ENCODE peak calls at places on chromosomes 16 and 17, in six cellular contexts. One of them, this sample, is unnamed.

GRCh38 chr17:9346296-9346926 is 229.2 kb downstream of the STX8 start:
- DNase-seq in AG04449: no peak
- DNase-seq in lung: no peak
- DNase-seq in heart right ventricle: no peak
- DNase-seq in fibroblast of the aortic adventitia: no peak
- DNase-seq in GM12878: no peak
- DNase-seq in this sample: no peak

GRCh38 chr16:27806388-27806787 is 256.4 kb downstream of the KATNIP start:
- DNase-seq in AG04449: no peak
- DNase-seq in heart right ventricle: no peak
- DNase-seq in fibroblast of the aortic adventitia: no peak
- DNase-seq in GM12878: no peak
- DNase-seq in lung: no peak
- DNase-seq in this sample: no peak

GRCh38 chr17:51817955-51818354 is 340.6 kb downstream of the CA10 start:
- DNase-seq in GM12878: no peak
- DNase-seq in AG04449: no peak
- DNase-seq in fibroblast of the aortic adventitia: no peak
- DNase-seq in lung: no peak
- DNase-seq in heart right ventricle: no peak
- DNase-seq in this sample: no peak

GRCh38 chr17:51914613-51915012 is 243.9 kb downstream of the CA10 start:
- DNase-seq in fibroblast of the aortic adventitia: no peak
- DNase-seq in AG04449: no peak
- DNase-seq in lung: no peak
- DNase-seq in heart right ventricle: no peak
- DNase-seq in GM12878: no peak
- DNase-seq in this sample: no peak

GRCh38 chr17:34178047-34178446 is 77.0 kb upstream of the CCL2 start:
- DNase-seq in heart right ventricle: no peak
- DNase-seq in fibroblast of the aortic adventitia: no peak
- DNase-seq in AG04449: no peak
- DNase-seq in GM12878: no peak
- DNase-seq in lung: no peak
- DNase-seq in this sample: no peak

GRCh38 chr17:46841561-46842379 is 9.6 kb upstream of the WNT9B start:
- DNase-seq in fibroblast of the aortic adventitia: no peak
- DNase-seq in AG04449: no peak
- DNase-seq in lung: no peak
- DNase-seq in GM12878: no peak
- DNase-seq in heart right ventricle: no peak
- DNase-seq in this sample: no peak

GRCh38 chr17:63433746-63434591 is 12.1 kb downstream of the CYB561 start:
- DNase-seq in AG04449: peak
- DNase-seq in heart right ventricle: peak
- DNase-seq in lung: peak
- DNase-seq in fibroblast of the aortic adventitia: peak
- DNase-seq in GM12878: no peak
- DNase-seq in this sample: no peak

GRCh38 chr17:48062273-48062672 is 14.1 kb downstream of the NFE2L1 start:
- DNase-seq in heart right ventricle: no peak
- DNase-seq in lung: no peak
- DNase-seq in fibroblast of the aortic adventitia: no peak
- DNase-seq in AG04449: no peak
- DNase-seq in GM12878: no peak
- DNase-seq in this sample: no peak

GRCh38 chr16:84603115-84603816 is 14.6 kb downstream of the COTL1 start:
- DNase-seq in heart right ventricle: peak
- DNase-seq in lung: peak
- DNase-seq in GM12878: no peak
- DNase-seq in AG04449: peak
- DNase-seq in fibroblast of the aortic adventitia: peak
- DNase-seq in this sample: peak

GRCh38 chr17:73759324-73760185 is 115.3 kb upstream of the SDK2 start:
- DNase-seq in fibroblast of the aortic adventitia: no peak
- DNase-seq in AG04449: no peak
- DNase-seq in GM12878: no peak
- DNase-seq in heart right ventricle: no peak
- DNase-seq in lung: no peak
- DNase-seq in this sample: no peak

GRCh38 chr17:76262732-76263344 is 2.3 kb upstream of the UBALD2 start:
- DNase-seq in fibroblast of the aortic adventitia: no peak
- DNase-seq in lung: no peak
- DNase-seq in heart right ventricle: no peak
- DNase-seq in GM12878: no peak
- DNase-seq in AG04449: no peak
- DNase-seq in this sample: no peak

GRCh38 chr17:63681530-63681929 is 18.4 kb downstream of the LIMD2 start:
- DNase-seq in AG04449: no peak
- DNase-seq in GM12878: no peak
- DNase-seq in lung: no peak
- DNase-seq in fibroblast of the aortic adventitia: no peak
- DNase-seq in heart right ventricle: no peak
- DNase-seq in this sample: no peak

GRCh38 chr17:54899201-54899600 is 1.5 kb upstream of the TOM1L1 start:
- DNase-seq in heart right ventricle: no peak
- DNase-seq in GM12878: no peak
- DNase-seq in AG04449: no peak
- DNase-seq in fibroblast of the aortic adventitia: no peak
- DNase-seq in lung: no peak
- DNase-seq in this sample: no peak

GRCh38 chr16:22123146-22123545 is 30.8 kb downstream of the VWA3A start:
- DNase-seq in fibroblast of the aortic adventitia: no peak
- DNase-seq in AG04449: no peak
- DNase-seq in lung: no peak
- DNase-seq in heart right ventricle: no peak
- DNase-seq in GM12878: no peak
- DNase-seq in this sample: no peak

GRCh38 chr16:85858984-85859817 is 39.8 kb upstream of the IRF8 start:
- DNase-seq in heart right ventricle: no peak
- DNase-seq in lung: no peak
- DNase-seq in AG04449: no peak
- DNase-seq in GM12878: no peak
- DNase-seq in fibroblast of the aortic adventitia: no peak
- DNase-seq in this sample: no peak

GRCh38 chr16:1960665-1961630 is 1.6 kb downstream of the NDUFB10 start:
- DNase-seq in fibroblast of the aortic adventitia: peak
- DNase-seq in AG04449: no peak
- DNase-seq in GM12878: no peak
- DNase-seq in lung: no peak
- DNase-seq in heart right ventricle: no peak
- DNase-seq in this sample: no peak

GRCh38 chr17:79861371-79862216 is 22.4 kb upstream of the CBX4 start:
- DNase-seq in AG04449: no peak
- DNase-seq in fibroblast of the aortic adventitia: peak
- DNase-seq in lung: no peak
- DNase-seq in GM12878: no peak
- DNase-seq in heart right ventricle: no peak
- DNase-seq in this sample: no peak

GRCh38 chr16:24208710-24209109 is 47.4 kb upstream of the CACNG3 start:
- DNase-seq in fibroblast of the aortic adventitia: no peak
- DNase-seq in heart right ventricle: no peak
- DNase-seq in AG04449: no peak
- DNase-seq in lung: no peak
- DNase-seq in GM12878: no peak
- DNase-seq in this sample: no peak

GRCh38 chr16:88538366-88539060 is 31.7 kb upstream of the ZC3H18 start:
- DNase-seq in AG04449: no peak
- DNase-seq in GM12878: no peak
- DNase-seq in heart right ventricle: no peak
- DNase-seq in lung: no peak
- DNase-seq in fibroblast of the aortic adventitia: no peak
- DNase-seq in this sample: no peak

GRCh38 chr17:73091770-73092517 is 544 bp downstream of the SLC39A11 start:
- DNase-seq in fibroblast of the aortic adventitia: peak
- DNase-seq in GM12878: no peak
- DNase-seq in lung: no peak
- DNase-seq in heart right ventricle: peak
- DNase-seq in AG04449: no peak
- DNase-seq in this sample: no peak

GRCh38 chr17:82935944-82936767 is 96.3 kb upstream of the ZNF750 start:
- DNase-seq in GM12878: no peak
- DNase-seq in heart right ventricle: no peak
- DNase-seq in fibroblast of the aortic adventitia: no peak
- DNase-seq in AG04449: no peak
- DNase-seq in lung: no peak
- DNase-seq in this sample: no peak

GRCh38 chr16:12685806-12686205 is 117.9 kb downstream of the CPPED1 start:
- DNase-seq in AG04449: no peak
- DNase-seq in GM12878: no peak
- DNase-seq in heart right ventricle: no peak
- DNase-seq in fibroblast of the aortic adventitia: no peak
- DNase-seq in lung: no peak
- DNase-seq in this sample: no peak

GRCh38 chr17:80494547-80494946 is 18.1 kb upstream of the NPTX1 start:
- DNase-seq in heart right ventricle: no peak
- DNase-seq in fibroblast of the aortic adventitia: no peak
- DNase-seq in AG04449: no peak
- DNase-seq in GM12878: no peak
- DNase-seq in lung: no peak
- DNase-seq in this sample: no peak

GRCh38 chr17:8946476-8946875 is 19.0 kb downstream of the PIK3R5 start:
- DNase-seq in heart right ventricle: no peak
- DNase-seq in GM12878: no peak
- DNase-seq in lung: no peak
- DNase-seq in fibroblast of the aortic adventitia: no peak
- DNase-seq in AG04449: no peak
- DNase-seq in this sample: no peak

GRCh38 chr16:23504076-23504452 is 6.2 kb downstream of the GGA2 start:
- DNase-seq in lung: peak
- DNase-seq in heart right ventricle: no peak
- DNase-seq in fibroblast of the aortic adventitia: peak
- DNase-seq in AG04449: no peak
- DNase-seq in GM12878: no peak
- DNase-seq in this sample: peak

GRCh38 chr17:5825717-5826330 is 241.5 kb upstream of the NLRP1 start:
- DNase-seq in AG04449: no peak
- DNase-seq in lung: no peak
- DNase-seq in fibroblast of the aortic adventitia: no peak
- DNase-seq in GM12878: no peak
- DNase-seq in heart right ventricle: no peak
- DNase-seq in this sample: no peak

GRCh38 chr16:63933841-63934240 is 1188.0 kb downstream of the CDH11 start:
- DNase-seq in heart right ventricle: no peak
- DNase-seq in fibroblast of the aortic adventitia: no peak
- DNase-seq in lung: no peak
- DNase-seq in GM12878: no peak
- DNase-seq in AG04449: no peak
- DNase-seq in this sample: no peak

GRCh38 chr17:74972973-74973328 is 392 bp upstream of the HID1 start:
- DNase-seq in GM12878: no peak
- DNase-seq in lung: no peak
- DNase-seq in AG04449: no peak
- DNase-seq in fibroblast of the aortic adventitia: no peak
- DNase-seq in heart right ventricle: no peak
- DNase-seq in this sample: no peak
- H3K4me3 ChIP-seq in GM12878: no peak
- H3K4me3 ChIP-seq in lung: peak
- H3K4me3 ChIP-seq in AG04449: peak
- H3K4me3 ChIP-seq in fibroblast of the aortic adventitia: peak
- H3K4me3 ChIP-seq in heart right ventricle: peak
- H3K4me3 ChIP-seq in this sample: peak

GRCh38 chr16:50265260-50265659 is 1.1 kb upstream of the ADCY7 start:
- DNase-seq in heart right ventricle: no peak
- DNase-seq in GM12878: no peak
- DNase-seq in AG04449: no peak
- DNase-seq in fibroblast of the aortic adventitia: no peak
- DNase-seq in lung: no peak
- DNase-seq in this sample: no peak
- TF ChIP-seq CTCF in heart right ventricle: no peak
- TF ChIP-seq CTCF in GM12878: peak
- TF ChIP-seq CTCF in AG04449: no peak
- TF ChIP-seq CTCF in fibroblast of the aortic adventitia: peak
- TF ChIP-seq CTCF in lung: no peak
- TF ChIP-seq CTCF in this sample: peak

GRCh38 chr17:17495448-17496188 is 577 bp downstream of the RASD1 start:
- DNase-seq in lung: peak
- DNase-seq in AG04449: no peak
- DNase-seq in GM12878: no peak
- DNase-seq in fibroblast of the aortic adventitia: peak
- DNase-seq in heart right ventricle: peak
- DNase-seq in this sample: no peak
- H3K4me3 ChIP-seq in lung: peak
- H3K4me3 ChIP-seq in AG04449: peak
- H3K4me3 ChIP-seq in GM12878: peak
- H3K4me3 ChIP-seq in fibroblast of the aortic adventitia: peak
- H3K4me3 ChIP-seq in heart right ventricle: peak
- H3K4me3 ChIP-seq in this sample: peak

DNA sequence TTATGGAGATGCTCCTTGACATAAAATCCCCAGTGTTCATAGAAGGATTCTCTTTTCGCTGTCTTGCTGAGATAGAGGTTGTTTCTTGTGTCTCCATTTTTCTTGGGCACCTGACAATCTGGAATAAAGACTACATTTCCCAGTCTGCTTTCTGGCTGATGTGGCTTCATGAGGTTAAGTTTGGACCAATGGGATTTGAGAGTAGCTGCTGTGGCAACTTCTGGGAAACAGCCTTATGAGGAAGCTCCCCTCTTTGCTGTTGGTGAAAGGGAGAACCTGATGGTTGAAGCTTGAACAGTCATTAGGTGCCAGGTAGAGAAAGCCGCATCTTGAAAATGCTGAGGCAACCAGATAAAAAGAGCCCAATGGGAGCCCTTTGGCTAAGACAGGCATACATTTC is 24.4 kb downstream of the HS3ST4 start:
- DNase-seq in heart right ventricle: no peak
- DNase-seq in fibroblast of the aortic adventitia: no peak
- DNase-seq in AG04449: no peak
- DNase-seq in lung: no peak
- DNase-seq in GM12878: no peak
- DNase-seq in this sample: no peak
- TF ChIP-seq CTCF in heart right ventricle: no peak
- TF ChIP-seq CTCF in fibroblast of the aortic adventitia: no peak
- TF ChIP-seq CTCF in AG04449: no peak
- TF ChIP-seq CTCF in lung: no peak
- TF ChIP-seq CTCF in GM12878: no peak
- TF ChIP-seq CTCF in this sample: no peak

DNA sequence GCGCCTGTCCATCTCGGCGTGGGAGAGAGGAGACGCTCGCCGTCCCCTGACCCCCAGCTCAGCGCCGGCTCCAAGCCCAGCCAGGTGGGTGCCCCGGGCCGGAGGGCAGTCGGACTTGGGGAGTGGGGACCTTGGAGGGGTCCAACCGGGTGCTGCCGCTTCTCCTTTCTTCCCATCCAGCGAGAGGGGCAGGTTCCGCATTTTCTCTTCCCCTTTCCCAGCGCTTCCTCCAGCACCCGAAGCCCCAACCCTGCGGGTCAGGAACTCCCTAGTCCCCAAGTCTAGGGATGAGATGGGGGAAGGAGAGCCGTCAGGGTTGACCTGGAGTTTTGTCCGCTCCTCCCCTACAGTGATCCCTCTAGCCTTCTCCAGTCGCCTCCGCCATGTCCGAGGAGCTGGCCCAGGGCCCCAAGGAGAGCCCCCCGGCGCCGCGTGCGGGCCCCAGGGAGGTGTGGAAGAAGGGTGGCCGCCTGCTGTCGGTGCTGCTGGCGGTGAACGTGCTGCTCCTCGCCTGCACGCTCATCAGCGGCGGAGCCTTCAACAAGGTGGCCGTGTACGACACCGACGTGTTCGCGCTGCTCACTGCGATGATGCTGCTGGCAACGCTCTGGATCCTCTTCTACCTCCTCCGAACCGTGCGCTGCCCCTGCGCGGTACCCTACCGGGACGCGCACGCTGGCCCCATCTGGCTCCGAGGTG is at the start of gene OTOP2:
- DNase-seq in AG04449: no peak
- DNase-seq in heart right ventricle: peak
- DNase-seq in fibroblast of the aortic adventitia: no peak
- DNase-seq in lung: peak
- DNase-seq in GM12878: no peak
- DNase-seq in this sample: no peak
- H3K4me3 ChIP-seq in AG04449: no peak
- H3K4me3 ChIP-seq in heart right ventricle: peak
- H3K4me3 ChIP-seq in fibroblast of the aortic adventitia: peak
- H3K4me3 ChIP-seq in lung: no peak
- H3K4me3 ChIP-seq in GM12878: no peak
- H3K4me3 ChIP-seq in this sample: peak